ENCODE peak calls at places on chromosomes 11 and 22, in four cellular contexts. One of them, this sample, is unnamed.

GRCh38 chr11:111582163-111582562 is 20.1 kb upstream of the SIK2 start:
- DNase-seq in tibial artery: no peak
- DNase-seq in chondrocyte: no peak
- DNase-seq in MM.1S: no peak
- DNase-seq in this sample: no peak

GRCh38 chr11:111795333-111795985 is 29.3 kb upstream of the PPP2R1B start:
- DNase-seq in tibial artery: no peak
- DNase-seq in chondrocyte: no peak
- DNase-seq in MM.1S: no peak
- DNase-seq in this sample: no peak

GRCh38 chr22:50581031-50581949 is 1.4 kb downstream of the CHKB start:
- DNase-seq in tibial artery: no peak
- DNase-seq in chondrocyte: peak; percentile 47
- DNase-seq in MM.1S: no peak
- DNase-seq in this sample: no peak

GRCh38 chr11:107705027-107705426 is 6.8 kb downstream of the SLN start:
- DNase-seq in tibial artery: peak; percentile 45
- DNase-seq in chondrocyte: no peak
- DNase-seq in MM.1S: no peak
- DNase-seq in this sample: no peak

GRCh38 chr11:62923634-62924411 is 2.7 kb upstream of the CHRM1 start:
- DNase-seq in tibial artery: no peak
- DNase-seq in chondrocyte: no peak
- DNase-seq in MM.1S: peak; percentile 75
- DNase-seq in this sample: no peak

GRCh38 chr11:75024764-75025211 is 36.1 kb downstream of the NEU3 start:
- DNase-seq in tibial artery: no peak
- DNase-seq in chondrocyte: no peak
- DNase-seq in MM.1S: no peak
- DNase-seq in this sample: no peak

GRCh38 chr11:73942030-73942429 is 8.8 kb upstream of the DNAJB13 start:
- DNase-seq in tibial artery: no peak
- DNase-seq in chondrocyte: no peak
- DNase-seq in MM.1S: no peak
- DNase-seq in this sample: no peak

GRCh38 chr11:88169881-88170280 is 5.4 kb downstream of the RAB38 start:
- DNase-seq in tibial artery: no peak
- DNase-seq in chondrocyte: no peak
- DNase-seq in MM.1S: no peak
- DNase-seq in this sample: no peak

GRCh38 chr11:61793084-61793828 is 545 bp downstream of the FEN1 start:
- DNase-seq in tibial artery: no peak
- DNase-seq in chondrocyte: peak; percentile 70
- DNase-seq in MM.1S: peak; percentile 30
- DNase-seq in this sample: no peak

GRCh38 chr11:118763038-118763437 is 27.9 kb downstream of the DDX6 start:
- DNase-seq in tibial artery: no peak
- DNase-seq in chondrocyte: no peak
- DNase-seq in MM.1S: no peak
- DNase-seq in this sample: no peak

GRCh38 chr11:100247701-100248100 is 439.4 kb upstream of the ARHGAP42 start:
- DNase-seq in tibial artery: no peak
- DNase-seq in chondrocyte: no peak
- DNase-seq in MM.1S: no peak
- DNase-seq in this sample: no peak

DNA sequence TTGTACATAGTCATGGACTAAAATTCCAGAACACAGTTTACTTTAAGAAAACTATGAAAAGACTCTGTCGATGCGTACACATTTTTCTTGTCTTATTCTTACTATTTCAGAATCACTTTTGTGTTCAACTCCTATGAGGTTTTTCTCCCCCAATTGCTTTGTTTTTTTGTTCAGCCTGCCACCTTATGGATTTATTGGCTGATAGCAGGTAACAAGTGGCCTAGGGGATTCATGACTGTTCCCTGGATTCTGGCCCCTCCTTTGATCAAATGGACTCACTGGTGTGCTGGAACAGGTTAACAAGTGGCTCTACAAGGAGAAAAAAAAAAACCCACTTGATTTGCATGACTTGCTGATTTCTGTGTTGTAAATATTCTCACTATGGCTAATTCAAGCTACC is 10.6 kb downstream of the MMP20 start:
- DNase-seq in tibial artery: no peak
- DNase-seq in chondrocyte: no peak
- DNase-seq in MM.1S: no peak
- DNase-seq in this sample: no peak
- TF ChIP-seq CTCF in tibial artery: no peak
- TF ChIP-seq CTCF in chondrocyte: peak; percentile 60
- TF ChIP-seq CTCF in MM.1S: peak; percentile 14
- TF ChIP-seq CTCF in this sample: no peak

DNA sequence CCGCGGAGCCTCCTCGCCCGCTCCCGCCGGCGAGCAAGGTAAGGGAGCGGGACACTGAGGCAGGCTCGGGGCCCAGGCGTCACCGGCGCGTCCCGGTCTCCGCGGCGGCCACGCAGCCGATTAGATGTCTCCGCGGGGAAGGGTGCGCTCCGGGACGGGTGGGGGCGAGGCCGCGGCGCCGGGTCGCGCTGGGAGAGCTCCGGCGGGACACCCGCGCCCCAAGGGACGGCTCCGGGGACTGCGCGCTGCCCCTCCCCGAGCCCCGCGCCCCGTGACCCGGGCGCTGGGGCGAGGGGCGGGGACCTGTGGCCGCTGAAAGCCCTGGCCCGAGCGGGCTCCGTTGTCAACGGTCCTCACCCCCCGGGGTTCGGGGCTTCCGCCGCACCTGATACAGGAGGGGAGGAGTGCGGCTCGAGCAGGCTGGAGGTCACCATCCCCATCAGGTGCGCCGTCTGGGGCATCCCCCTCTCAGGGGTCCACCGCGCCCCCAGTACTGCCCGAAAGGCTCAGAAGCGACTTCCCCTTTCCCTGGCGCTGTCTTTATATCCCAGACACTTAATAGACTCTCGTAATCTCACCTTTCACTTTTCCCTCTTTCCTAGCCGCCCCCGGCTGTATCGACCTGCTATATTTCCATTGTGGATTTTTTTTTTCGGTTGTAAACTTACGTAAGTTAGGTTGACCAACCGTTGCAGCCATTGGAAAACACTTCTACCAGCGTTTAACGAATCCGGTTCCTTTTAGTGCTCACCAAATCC is 566 bp downstream of the PPFIA1 start:
- DNase-seq in tibial artery: no peak
- DNase-seq in chondrocyte: peak; percentile 90
- DNase-seq in MM.1S: peak; percentile 45
- DNase-seq in this sample: no peak
- TF ChIP-seq CTCF in tibial artery: no peak
- TF ChIP-seq CTCF in chondrocyte: peak; percentile 21
- TF ChIP-seq CTCF in MM.1S: no peak
- TF ChIP-seq CTCF in this sample: no peak

GRCh38 chr22:27711756-27712155 is 89.8 kb downstream of the MN1 start:
- DNase-seq in tibial artery: no peak
- DNase-seq in chondrocyte: no peak
- DNase-seq in MM.1S: no peak
- DNase-seq in this sample: no peak

GRCh38 chr22:27714076-27714475 is 87.5 kb downstream of the MN1 start:
- DNase-seq in tibial artery: no peak
- DNase-seq in chondrocyte: no peak
- DNase-seq in MM.1S: no peak
- DNase-seq in this sample: no peak

GRCh38 chr22:27717094-27717493 is 84.5 kb downstream of the MN1 start:
- DNase-seq in tibial artery: no peak
- DNase-seq in chondrocyte: no peak
- DNase-seq in MM.1S: no peak
- DNase-seq in this sample: no peak

GRCh38 chr22:27716074-27716473 is 85.5 kb downstream of the MN1 start:
- DNase-seq in tibial artery: no peak
- DNase-seq in chondrocyte: no peak
- DNase-seq in MM.1S: no peak
- DNase-seq in this sample: no peak

DNA sequence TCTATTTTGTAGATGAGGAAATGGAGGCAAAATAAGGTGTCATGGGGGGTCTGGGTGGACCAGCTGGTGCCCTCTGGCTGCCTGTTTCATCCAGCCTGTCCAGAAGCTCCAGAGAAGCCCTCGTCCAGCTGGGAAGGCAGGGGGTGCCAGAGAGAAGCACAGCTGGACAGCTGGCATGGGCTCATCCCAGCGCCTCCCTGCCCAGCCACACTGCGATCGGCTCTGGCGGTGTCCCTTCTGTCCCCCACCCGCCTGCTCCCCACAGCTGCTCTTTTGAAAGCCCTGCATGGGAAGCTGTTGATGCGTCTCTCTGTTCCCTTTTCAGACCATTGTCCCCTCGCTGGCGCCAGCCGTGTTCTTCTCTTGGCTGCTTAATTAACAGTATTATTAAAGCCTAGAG is 86.5 kb downstream of the MN1 start:
- DNase-seq in tibial artery: no peak
- DNase-seq in chondrocyte: no peak
- DNase-seq in MM.1S: no peak
- DNase-seq in this sample: no peak
- TF ChIP-seq CTCF in tibial artery: no peak
- TF ChIP-seq CTCF in chondrocyte: peak; percentile 52
- TF ChIP-seq CTCF in MM.1S: no peak
- TF ChIP-seq CTCF in this sample: no peak

DNA sequence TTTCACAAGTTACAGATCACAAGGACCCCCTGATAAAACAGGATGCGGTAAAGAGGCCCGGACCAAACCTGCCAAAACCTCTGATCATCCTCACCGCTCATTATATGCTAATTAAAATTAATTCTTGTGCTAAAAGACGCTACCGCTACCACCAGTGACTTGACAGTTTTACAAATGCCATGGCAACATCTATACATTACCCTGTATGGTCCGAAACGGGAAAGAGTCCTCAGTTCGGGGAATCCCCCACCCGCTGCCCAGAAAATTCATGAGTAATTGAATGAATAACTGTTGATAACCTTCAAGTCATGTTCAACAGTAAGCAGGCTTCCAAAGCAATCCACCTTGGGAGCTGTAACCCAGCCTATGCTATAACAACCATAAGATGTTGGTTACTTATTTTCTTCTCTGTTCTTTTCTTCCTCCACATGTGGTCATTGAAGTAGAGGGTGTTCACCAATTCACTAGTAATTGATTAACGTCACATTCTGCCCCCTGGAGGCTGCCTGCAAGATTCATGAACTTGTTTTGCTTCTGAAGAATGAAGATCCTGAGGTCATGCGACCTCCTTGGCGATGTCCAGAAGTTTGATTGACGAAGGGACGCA is 20.6 kb downstream of the APOBEC3H start:
- DNase-seq in tibial artery: no peak
- DNase-seq in chondrocyte: no peak
- DNase-seq in MM.1S: peak; percentile 79
- DNase-seq in this sample: no peak
- TF ChIP-seq CTCF in tibial artery: no peak
- TF ChIP-seq CTCF in chondrocyte: peak; percentile 77
- TF ChIP-seq CTCF in MM.1S: peak; percentile 78
- TF ChIP-seq CTCF in this sample: no peak